ENCODE peak calls at places on chromosomes 11 and 22, in eight cellular contexts. T is fibroblast of lung; P is CD4-positive, alpha-beta T cell; G is ovary; N is GM12865; R is AG09319; A is bronchial epithelial cell; Y is OCI-LY7. F is an unnamed sample.
A peak's percentile ranks its signal among the peaks of the same experiment; 100 is the strongest.

GRCh38 chr11:67282155-67282875 is 6.8 kb upstream of the ANKRD13D start:
- DNase-seq in R (no peak), A (no peak), T (no peak), Y (no peak), G (peak; percentile 28), P (no peak), N (no peak), F (no peak)

GRCh38 chr11:133082453-133082781 is 449.9 kb downstream of the OPCML start:
- DNase-seq in G (no peak), P (no peak), R (no peak), T (no peak), A (no peak), N (peak; percentile 45), Y (no peak), F (no peak)

GRCh38 chr11:118916842-118917388 is 8.8 kb downstream of the BCL9L start:
- DNase-seq in T (peak; percentile 68), Y (no peak), G (peak; percentile 81), N (no peak), A (no peak), R (peak; percentile 62), P (no peak), F (peak; percentile 68)

GRCh38 chr11:60629399-60629798 is 70.0 kb upstream of the MS4A8 start:
- DNase-seq in G (no peak), T (no peak), A (no peak), P (no peak), Y (no peak), N (no peak), R (no peak), F (no peak)

GRCh38 chr22:41816871-41817270 is 16.0 kb upstream of the SREBF2 start:
- DNase-seq in N (no peak), R (no peak), Y (no peak), G (no peak), A (no peak), P (no peak), T (no peak), F (no peak)

GRCh38 chr22:28442264-28442950 is 237.2 kb downstream of the TTC28 start:
- DNase-seq in A (peak; percentile 51), G (peak; percentile 86), Y (peak; percentile 63), T (peak; percentile 80), R (peak; percentile 38), N (peak; percentile 73), P (peak; percentile 64), F (peak; percentile 81)

GRCh38 chr22:20141186-20142077 is 9.4 kb downstream of the CCDC188 start:
- DNase-seq in A (no peak), N (no peak), R (peak; percentile 8), G (no peak), P (no peak), Y (no peak), T (peak; percentile 88), F (no peak)

GRCh38 chr22:29727248-29727551 is 7.4 kb downstream of the CABP7 start:
- DNase-seq in G (peak; percentile 43), P (no peak), Y (peak; percentile 30), N (peak; percentile 20), T (no peak), A (no peak), R (no peak), F (no peak)

GRCh38 chr11:1832989-1833365 is 1.8 kb upstream of the SYT8 start:
- DNase-seq in N (no peak), A (no peak), T (no peak), P (no peak), G (no peak), R (no peak), Y (no peak), F (no peak)

DNA sequence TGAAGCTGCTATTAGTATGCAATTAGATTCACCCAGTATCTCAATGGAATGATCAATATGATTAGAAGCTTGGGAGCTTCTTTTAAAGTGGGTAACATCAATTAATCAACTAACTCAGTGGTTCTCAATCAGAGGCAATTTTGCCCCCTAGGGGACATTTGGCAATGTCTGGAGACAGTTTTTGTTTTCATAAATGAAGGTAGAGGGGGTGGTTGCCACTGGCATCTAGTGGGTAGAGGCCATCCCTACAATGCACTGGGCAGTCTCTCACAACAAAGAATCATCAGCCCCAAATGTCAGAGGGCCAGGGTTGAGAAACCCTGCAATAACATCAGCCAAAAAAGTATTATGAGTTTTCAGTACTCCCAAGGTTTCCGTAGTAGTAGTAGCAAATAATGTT is 5.9 kb upstream of the AMOTL1 start:
- DNase-seq in R (no peak), Y (peak; percentile 1), A (no peak), P (no peak), G (no peak), T (no peak), N (peak; percentile 7), F (no peak)
- TF ChIP-seq CTCF in R (peak; percentile 32), Y (peak; percentile 46), A (peak; percentile 38), P (no peak), G (no peak), T (peak; percentile 34), N (peak; percentile 5), F (peak; percentile 33)

GRCh38 chr11:65059523-65059922 is 1.2 kb upstream of the NAALADL1 start:
- DNase-seq in T (no peak), Y (no peak), N (no peak), A (no peak), R (no peak), P (no peak), G (no peak), F (no peak)

GRCh38 chr11:65058419-65059054 is at the start of gene NAALADL1:
- DNase-seq in Y (no peak), A (no peak), T (no peak), R (no peak), P (no peak), N (no peak), G (no peak), F (no peak)

GRCh38 chr11:65063532-65063931 is 5.2 kb upstream of the NAALADL1 start:
- DNase-seq in P (no peak), A (peak; percentile 31), Y (no peak), N (no peak), T (no peak), G (no peak), R (no peak), F (no peak)

GRCh38 chr11:65059959-65060824 is 1.8 kb upstream of the NAALADL1 start:
- DNase-seq in R (no peak), T (peak; percentile 8), P (no peak), A (no peak), N (peak; percentile 37), G (no peak), Y (peak; percentile 29), F (no peak)

DNA sequence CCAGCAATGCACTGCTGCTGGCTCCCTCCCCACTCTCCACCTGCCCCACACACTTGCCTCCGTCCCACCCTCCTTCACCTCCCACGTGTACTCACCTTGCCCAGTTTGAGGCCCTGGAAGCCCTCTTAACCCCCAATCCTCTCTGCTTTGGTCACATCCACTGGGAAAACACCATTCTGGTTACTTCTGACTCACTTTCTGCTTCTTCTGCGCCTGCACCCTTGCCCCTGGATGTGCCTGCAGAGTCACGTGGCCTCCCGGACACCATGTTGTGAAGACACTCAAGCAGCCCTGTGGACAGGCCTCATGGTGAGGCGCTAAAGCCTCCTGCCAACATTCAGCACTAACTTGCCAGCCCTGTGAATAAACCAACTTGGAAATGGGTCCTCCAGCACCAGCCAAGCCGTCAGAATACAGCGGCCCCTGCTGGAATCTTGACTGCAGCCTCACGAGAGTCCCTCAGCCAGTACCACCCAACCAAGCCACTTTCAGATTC is 2.6 kb upstream of the NAALADL1 start:
- DNase-seq in P (no peak), G (no peak), N (no peak), T (peak; percentile 8), Y (no peak), A (peak; percentile 23), R (no peak), F (no peak)
- TF ChIP-seq CTCF in P (no peak), G (no peak), N (no peak), T (peak; percentile 37), Y (peak; percentile 45), A (peak; percentile 31), R (peak; percentile 33), F (peak; percentile 46)

GRCh38 chr11:6320411-6321207 is at the start of gene CAVIN3:
- DNase-seq in T (peak; percentile 86), G (peak; percentile 91), P (no peak), Y (no peak), R (peak; percentile 66), N (peak; percentile 88), A (peak; percentile 73), F (peak; percentile 68)

GRCh38 chr11:6319879-6320410 is 356 bp downstream of the CAVIN3 start:
- DNase-seq in G (peak; percentile 90), R (peak; percentile 90), N (peak; percentile 8), P (no peak), Y (no peak), A (peak; percentile 83), T (peak; percentile 94), F (peak; percentile 70)

GRCh38 chr11:6312106-6312505 is 8.2 kb downstream of the CAVIN3 start:
- DNase-seq in R (no peak), A (no peak), N (no peak), T (no peak), Y (no peak), P (no peak), G (no peak), F (no peak)

GRCh38 chr11:6319001-6319878 is 1.1 kb downstream of the CAVIN3 start:
- DNase-seq in G (peak; percentile 62), N (no peak), P (no peak), R (no peak), Y (no peak), T (peak; percentile 45), A (peak; percentile 11), F (no peak)

DNA sequence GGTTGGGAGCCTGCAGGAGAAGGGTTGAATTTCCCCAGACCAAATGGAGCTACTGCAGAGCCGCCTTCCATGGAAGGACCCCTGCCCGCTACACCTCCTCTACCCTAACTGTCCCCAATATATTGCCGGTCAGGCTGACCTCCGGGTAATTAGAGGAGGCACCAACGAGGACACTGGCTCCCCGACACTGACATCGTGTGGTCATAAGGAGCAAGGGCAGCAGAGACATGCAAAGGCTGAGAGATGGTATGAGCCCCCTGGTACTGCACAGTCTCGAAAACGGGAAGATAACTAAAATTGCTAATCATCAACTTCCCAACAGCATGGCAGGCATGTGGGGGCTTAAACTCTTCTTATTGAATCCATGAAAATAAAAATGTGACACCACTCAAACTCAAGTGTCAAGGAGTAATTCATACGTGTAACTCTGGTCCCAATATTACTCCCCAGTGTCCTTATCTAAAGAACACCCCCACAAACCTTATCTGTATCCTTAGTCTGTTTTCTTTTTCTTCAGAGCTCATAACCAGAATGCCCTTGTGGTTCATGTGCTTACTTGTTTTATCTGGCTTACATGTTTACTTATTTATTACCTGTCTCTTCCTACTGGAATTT is 4.4 kb downstream of the CAVIN3 start:
- DNase-seq in A (peak; percentile 46), Y (peak; percentile 62), T (peak; percentile 55), N (peak; percentile 66), G (peak; percentile 67), P (no peak), R (no peak), F (no peak)
- TF ChIP-seq CTCF in A (peak; percentile 90), Y (peak; percentile 87), T (peak; percentile 99), N (peak; percentile 92), G (peak; percentile 76), P (peak; percentile 58), R (peak; percentile 96), F (peak; percentile 85)

DNA sequence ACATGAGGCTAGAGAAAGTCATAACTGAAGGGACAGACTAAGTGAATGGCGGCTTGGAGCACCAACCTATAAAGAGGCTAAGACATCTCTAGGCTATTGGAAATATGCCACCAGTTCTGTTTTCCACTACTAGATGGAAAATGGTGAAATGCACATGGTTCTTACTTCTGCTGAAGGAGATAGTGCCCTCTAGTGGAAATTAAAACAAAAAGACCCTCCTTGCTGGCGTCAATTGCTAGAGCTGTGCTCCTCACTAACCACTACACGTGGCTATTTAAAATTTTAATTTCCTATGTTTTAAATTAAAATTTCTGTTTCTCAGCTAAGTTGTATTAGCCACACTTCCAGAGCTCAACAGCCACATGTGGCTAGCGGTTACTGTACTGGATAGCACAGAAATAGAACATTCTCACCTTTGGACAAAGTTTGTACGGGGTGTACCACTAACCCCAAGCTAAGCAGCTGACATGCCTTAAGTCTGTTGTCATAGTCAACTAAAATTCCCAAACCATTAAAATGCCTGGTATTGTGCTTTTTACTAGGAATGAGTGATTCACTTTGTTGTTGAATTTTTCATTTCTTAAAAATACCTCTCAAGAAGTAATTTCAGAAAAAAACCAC is 34.1 kb upstream of the CALCA start:
- DNase-seq in N (peak; percentile 56), R (no peak), Y (peak; percentile 59), G (no peak), P (no peak), T (peak; percentile 34), A (peak; percentile 66), F (no peak)
- TF ChIP-seq CTCF in N (peak; percentile 54), R (peak; percentile 26), Y (peak; percentile 85), G (no peak), P (peak; percentile 63), T (peak; percentile 47), A (peak; percentile 53), F (peak; percentile 72)

F was measured in type B pancreatic cell.